ENCODE peak calls at places on chromosomes 11 and 22, in nine cellular contexts. One of them, this sample, is unnamed.

GRCh38 chr22:42432020-42432596 is at the start of gene NFAM1:
- DNase-seq in neural progenitor cell: peak
- DNase-seq in heart left ventricle: peak
- DNase-seq in gastrocnemius medialis: peak
- DNase-seq in right lobe of liver: peak
- DNase-seq in dorsolateral prefrontal cortex: no peak
- DNase-seq in coronary artery: no peak
- DNase-seq in tibial nerve: no peak
- DNase-seq in fibroblast of lung: no peak
- DNase-seq in this sample: no peak

GRCh38 chr22:43897751-43898261 is 6.0 kb upstream of the PNPLA5 start:
- DNase-seq in fibroblast of lung: peak
- DNase-seq in coronary artery: no peak
- DNase-seq in neural progenitor cell: no peak
- DNase-seq in heart left ventricle: no peak
- DNase-seq in tibial nerve: no peak
- DNase-seq in gastrocnemius medialis: no peak
- DNase-seq in dorsolateral prefrontal cortex: no peak
- DNase-seq in right lobe of liver: peak
- DNase-seq in this sample: peak

GRCh38 chr11:118275184-118275583 is 11.1 kb upstream of the MPZL2 start:
- DNase-seq in coronary artery: no peak
- DNase-seq in dorsolateral prefrontal cortex: no peak
- DNase-seq in heart left ventricle: no peak
- DNase-seq in fibroblast of lung: no peak
- DNase-seq in neural progenitor cell: no peak
- DNase-seq in gastrocnemius medialis: no peak
- DNase-seq in tibial nerve: no peak
- DNase-seq in right lobe of liver: no peak
- DNase-seq in this sample: peak

GRCh38 chr22:20435436-20436308 is 2.0 kb downstream of the SCARF2 start:
- DNase-seq in dorsolateral prefrontal cortex: no peak
- DNase-seq in coronary artery: no peak
- DNase-seq in right lobe of liver: no peak
- DNase-seq in gastrocnemius medialis: no peak
- DNase-seq in fibroblast of lung: no peak
- DNase-seq in heart left ventricle: peak
- DNase-seq in tibial nerve: no peak
- DNase-seq in neural progenitor cell: no peak
- DNase-seq in this sample: no peak

GRCh38 chr11:34224434-34224966 is 119.1 kb downstream of the NAT10 start:
- DNase-seq in dorsolateral prefrontal cortex: no peak
- DNase-seq in fibroblast of lung: no peak
- DNase-seq in neural progenitor cell: no peak
- DNase-seq in coronary artery: no peak
- DNase-seq in right lobe of liver: no peak
- DNase-seq in gastrocnemius medialis: no peak
- DNase-seq in heart left ventricle: no peak
- DNase-seq in tibial nerve: no peak
- DNase-seq in this sample: no peak

GRCh38 chr11:130508913-130509312 is 60.5 kb downstream of the ADAMTS15 start:
- DNase-seq in gastrocnemius medialis: no peak
- DNase-seq in heart left ventricle: no peak
- DNase-seq in coronary artery: no peak
- DNase-seq in dorsolateral prefrontal cortex: no peak
- DNase-seq in neural progenitor cell: no peak
- DNase-seq in right lobe of liver: no peak
- DNase-seq in fibroblast of lung: no peak
- DNase-seq in tibial nerve: no peak
- DNase-seq in this sample: no peak

GRCh38 chr11:107457205-107457557 is 444 bp downstream of the CWF19L2 start:
- DNase-seq in gastrocnemius medialis: no peak
- DNase-seq in fibroblast of lung: no peak
- DNase-seq in tibial nerve: no peak
- DNase-seq in heart left ventricle: no peak
- DNase-seq in coronary artery: no peak
- DNase-seq in dorsolateral prefrontal cortex: no peak
- DNase-seq in right lobe of liver: no peak
- DNase-seq in neural progenitor cell: peak
- DNase-seq in this sample: peak

GRCh38 chr22:23850136-23850611 is 7.5 kb upstream of the SLC2A11 start:
- DNase-seq in dorsolateral prefrontal cortex: no peak
- DNase-seq in right lobe of liver: peak
- DNase-seq in heart left ventricle: no peak
- DNase-seq in gastrocnemius medialis: peak
- DNase-seq in coronary artery: no peak
- DNase-seq in tibial nerve: no peak
- DNase-seq in fibroblast of lung: no peak
- DNase-seq in neural progenitor cell: no peak
- DNase-seq in this sample: no peak

GRCh38 chr11:78954261-78954660 is 379.6 kb upstream of the NARS2 start:
- DNase-seq in fibroblast of lung: no peak
- DNase-seq in heart left ventricle: no peak
- DNase-seq in tibial nerve: no peak
- DNase-seq in dorsolateral prefrontal cortex: no peak
- DNase-seq in gastrocnemius medialis: no peak
- DNase-seq in neural progenitor cell: no peak
- DNase-seq in coronary artery: no peak
- DNase-seq in right lobe of liver: no peak
- DNase-seq in this sample: no peak

GRCh38 chr11:88174627-88175003 is 628 bp downstream of the RAB38 start:
- DNase-seq in dorsolateral prefrontal cortex: no peak
- DNase-seq in tibial nerve: peak
- DNase-seq in heart left ventricle: peak
- DNase-seq in fibroblast of lung: peak
- DNase-seq in coronary artery: peak
- DNase-seq in neural progenitor cell: peak
- DNase-seq in right lobe of liver: peak
- DNase-seq in gastrocnemius medialis: peak
- DNase-seq in this sample: peak

GRCh38 chr11:59292611-59293010 is 66.1 kb upstream of the OR5AN1 start:
- DNase-seq in heart left ventricle: no peak
- DNase-seq in neural progenitor cell: no peak
- DNase-seq in tibial nerve: no peak
- DNase-seq in fibroblast of lung: no peak
- DNase-seq in right lobe of liver: no peak
- DNase-seq in gastrocnemius medialis: no peak
- DNase-seq in dorsolateral prefrontal cortex: no peak
- DNase-seq in coronary artery: no peak
- DNase-seq in this sample: no peak

GRCh38 chr11:17923213-17923612 is 89.6 kb downstream of the SERGEF start:
- DNase-seq in fibroblast of lung: peak
- DNase-seq in gastrocnemius medialis: peak
- DNase-seq in tibial nerve: no peak
- DNase-seq in coronary artery: no peak
- DNase-seq in neural progenitor cell: no peak
- DNase-seq in right lobe of liver: no peak
- DNase-seq in heart left ventricle: peak
- DNase-seq in dorsolateral prefrontal cortex: no peak
- DNase-seq in this sample: no peak

GRCh38 chr11:119710417-119710816 is 18.6 kb downstream of the NECTIN1 start:
- DNase-seq in neural progenitor cell: no peak
- DNase-seq in coronary artery: no peak
- DNase-seq in tibial nerve: no peak
- DNase-seq in fibroblast of lung: no peak
- DNase-seq in heart left ventricle: no peak
- DNase-seq in right lobe of liver: no peak
- DNase-seq in gastrocnemius medialis: no peak
- DNase-seq in dorsolateral prefrontal cortex: no peak
- DNase-seq in this sample: no peak

GRCh38 chr22:24247011-24247507 is 2.2 kb upstream of the GGT5 start:
- DNase-seq in fibroblast of lung: peak
- DNase-seq in neural progenitor cell: no peak
- DNase-seq in dorsolateral prefrontal cortex: no peak
- DNase-seq in coronary artery: peak
- DNase-seq in heart left ventricle: no peak
- DNase-seq in right lobe of liver: no peak
- DNase-seq in tibial nerve: no peak
- DNase-seq in gastrocnemius medialis: no peak
- DNase-seq in this sample: no peak

GRCh38 chr11:108906329-108906728 is 241.5 kb downstream of the DDX10 start:
- DNase-seq in gastrocnemius medialis: no peak
- DNase-seq in neural progenitor cell: no peak
- DNase-seq in tibial nerve: no peak
- DNase-seq in right lobe of liver: no peak
- DNase-seq in fibroblast of lung: peak
- DNase-seq in heart left ventricle: no peak
- DNase-seq in coronary artery: no peak
- DNase-seq in dorsolateral prefrontal cortex: no peak
- DNase-seq in this sample: peak

GRCh38 chr22:18996376-18996900 is 60.3 kb upstream of the PRODH start:
- DNase-seq in tibial nerve: no peak
- DNase-seq in dorsolateral prefrontal cortex: peak
- DNase-seq in neural progenitor cell: no peak
- DNase-seq in coronary artery: no peak
- DNase-seq in gastrocnemius medialis: no peak
- DNase-seq in heart left ventricle: no peak
- DNase-seq in fibroblast of lung: no peak
- DNase-seq in right lobe of liver: no peak
- DNase-seq in this sample: no peak

GRCh38 chr11:102837646-102838045 is 5.8 kb downstream of the MMP3 start:
- DNase-seq in neural progenitor cell: no peak
- DNase-seq in dorsolateral prefrontal cortex: no peak
- DNase-seq in gastrocnemius medialis: no peak
- DNase-seq in heart left ventricle: no peak
- DNase-seq in right lobe of liver: no peak
- DNase-seq in tibial nerve: no peak
- DNase-seq in fibroblast of lung: no peak
- DNase-seq in coronary artery: no peak
- DNase-seq in this sample: no peak

GRCh38 chr11:46615756-46616155 is 1.3 kb downstream of the HARBI1 start:
- DNase-seq in gastrocnemius medialis: no peak
- DNase-seq in dorsolateral prefrontal cortex: no peak
- DNase-seq in neural progenitor cell: no peak
- DNase-seq in heart left ventricle: no peak
- DNase-seq in tibial nerve: no peak
- DNase-seq in coronary artery: no peak
- DNase-seq in right lobe of liver: no peak
- DNase-seq in fibroblast of lung: no peak
- DNase-seq in this sample: no peak

GRCh38 chr11:24781288-24781687 is 284.4 kb downstream of the LUZP2 start:
- DNase-seq in coronary artery: no peak
- DNase-seq in neural progenitor cell: no peak
- DNase-seq in fibroblast of lung: no peak
- DNase-seq in heart left ventricle: no peak
- DNase-seq in dorsolateral prefrontal cortex: no peak
- DNase-seq in tibial nerve: no peak
- DNase-seq in gastrocnemius medialis: no peak
- DNase-seq in right lobe of liver: no peak
- DNase-seq in this sample: no peak

GRCh38 chr11:24779791-24780190 is 282.9 kb downstream of the LUZP2 start:
- DNase-seq in right lobe of liver: no peak
- DNase-seq in fibroblast of lung: peak
- DNase-seq in coronary artery: no peak
- DNase-seq in tibial nerve: no peak
- DNase-seq in dorsolateral prefrontal cortex: no peak
- DNase-seq in neural progenitor cell: peak
- DNase-seq in heart left ventricle: no peak
- DNase-seq in gastrocnemius medialis: no peak
- DNase-seq in this sample: no peak
- TF ChIP-seq CTCF in right lobe of liver: peak
- TF ChIP-seq CTCF in fibroblast of lung: no peak
- TF ChIP-seq CTCF in coronary artery: no peak
- TF ChIP-seq CTCF in tibial nerve: no peak
- TF ChIP-seq CTCF in dorsolateral prefrontal cortex: no peak
- TF ChIP-seq CTCF in neural progenitor cell: peak
- TF ChIP-seq CTCF in heart left ventricle: no peak
- TF ChIP-seq CTCF in gastrocnemius medialis: no peak
- TF ChIP-seq CTCF in this sample: no peak

GRCh38 chr11:33135216-33135615 is 26.1 kb downstream of the CSTF3 start:
- DNase-seq in fibroblast of lung: peak
- DNase-seq in coronary artery: no peak
- DNase-seq in gastrocnemius medialis: no peak
- DNase-seq in tibial nerve: no peak
- DNase-seq in neural progenitor cell: no peak
- DNase-seq in dorsolateral prefrontal cortex: no peak
- DNase-seq in heart left ventricle: no peak
- DNase-seq in right lobe of liver: no peak
- DNase-seq in this sample: no peak
- H3K27ac ChIP-seq in fibroblast of lung: no peak
- H3K27ac ChIP-seq in coronary artery: no peak
- H3K27ac ChIP-seq in gastrocnemius medialis: no peak
- H3K27ac ChIP-seq in tibial nerve: no peak
- H3K27ac ChIP-seq in neural progenitor cell: no peak
- H3K27ac ChIP-seq in dorsolateral prefrontal cortex: no peak
- H3K27ac ChIP-seq in heart left ventricle: no peak
- H3K27ac ChIP-seq in right lobe of liver: peak
- H3K27ac ChIP-seq in this sample: no peak

GRCh38 chr11:124152770-124153407 is 30.3 kb upstream of the OR10D3 start:
- DNase-seq in gastrocnemius medialis: no peak
- DNase-seq in heart left ventricle: no peak
- DNase-seq in tibial nerve: no peak
- DNase-seq in coronary artery: no peak
- DNase-seq in right lobe of liver: no peak
- DNase-seq in dorsolateral prefrontal cortex: no peak
- DNase-seq in fibroblast of lung: no peak
- DNase-seq in neural progenitor cell: no peak
- DNase-seq in this sample: no peak
- TF ChIP-seq CTCF in gastrocnemius medialis: no peak
- TF ChIP-seq CTCF in heart left ventricle: no peak
- TF ChIP-seq CTCF in tibial nerve: no peak
- TF ChIP-seq CTCF in coronary artery: no peak
- TF ChIP-seq CTCF in right lobe of liver: peak
- TF ChIP-seq CTCF in dorsolateral prefrontal cortex: no peak
- TF ChIP-seq CTCF in fibroblast of lung: no peak
- TF ChIP-seq CTCF in neural progenitor cell: peak
- TF ChIP-seq CTCF in this sample: no peak

DNA sequence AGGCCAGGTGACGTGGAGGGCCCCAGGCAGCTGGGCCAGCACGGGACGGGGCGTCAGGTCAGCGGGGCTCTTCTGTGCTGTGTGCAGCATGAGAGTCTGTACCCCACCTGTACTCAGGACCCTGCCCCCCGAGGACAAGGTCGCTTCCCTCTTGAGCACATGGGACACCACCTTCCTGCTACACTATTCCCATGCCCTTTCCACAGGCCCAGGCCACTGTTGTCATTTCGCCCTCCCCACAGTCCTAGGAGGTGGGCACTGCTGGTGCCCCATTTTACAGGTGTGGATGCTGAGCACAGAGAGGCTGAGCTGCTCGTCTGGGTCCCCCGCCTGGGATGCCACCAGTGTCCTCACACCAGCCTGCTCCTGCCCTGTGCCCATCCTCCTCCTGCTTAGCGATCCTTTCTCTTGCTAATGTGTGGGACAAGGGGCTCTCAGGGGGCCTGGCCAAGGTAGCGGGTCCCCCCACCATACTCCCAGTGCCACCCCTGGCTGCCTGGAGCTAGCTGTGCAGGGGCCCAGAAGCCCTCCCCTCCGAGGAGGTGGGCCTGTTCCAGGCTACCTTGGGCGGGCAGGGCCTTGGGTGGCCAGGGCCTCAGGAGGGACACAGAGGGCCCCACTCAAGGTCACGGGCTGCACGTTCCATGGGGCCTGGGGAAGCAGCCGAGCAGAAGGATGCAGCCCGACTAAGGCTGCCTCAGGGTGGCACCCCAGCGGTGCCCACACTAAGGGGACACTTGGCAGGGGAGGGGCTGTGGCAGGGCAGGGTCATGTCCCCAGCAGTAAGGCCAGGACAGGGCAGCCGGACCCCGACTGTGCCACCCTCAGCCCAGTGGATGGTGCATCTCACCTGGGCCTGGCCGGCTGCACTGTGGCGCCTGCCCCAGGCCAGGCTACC is 116.7 kb downstream of the KCNQ1 start:
- DNase-seq in fibroblast of lung: no peak
- DNase-seq in dorsolateral prefrontal cortex: no peak
- DNase-seq in right lobe of liver: peak
- DNase-seq in gastrocnemius medialis: no peak
- DNase-seq in neural progenitor cell: no peak
- DNase-seq in heart left ventricle: peak
- DNase-seq in tibial nerve: no peak
- DNase-seq in coronary artery: no peak
- DNase-seq in this sample: no peak
- H3K27ac ChIP-seq in fibroblast of lung: no peak
- H3K27ac ChIP-seq in dorsolateral prefrontal cortex: no peak
- H3K27ac ChIP-seq in right lobe of liver: no peak
- H3K27ac ChIP-seq in gastrocnemius medialis: no peak
- H3K27ac ChIP-seq in neural progenitor cell: no peak
- H3K27ac ChIP-seq in heart left ventricle: no peak
- H3K27ac ChIP-seq in tibial nerve: no peak
- H3K27ac ChIP-seq in coronary artery: no peak
- H3K27ac ChIP-seq in this sample: no peak

This sample was measured in RWPE1.